ENCODE peak calls at places on chromosomes 4 and X, in six cellular contexts. I, T, Y, M, D and E are unnamed samples.

GRCh38 chrX:75522565-75523411 is at the start of gene ZDHHC15:
- DNase-seq in Y (peak), T (peak), D (peak), M (peak), I (peak), E (no peak)

GRCh38 chr4:18034099-18034498 is 12.5 kb upstream of the LCORL start:
- DNase-seq in T (no peak), D (no peak), Y (no peak), I (no peak), M (no peak), E (no peak)

GRCh38 chr4:9384126-9384525 is 21.2 kb downstream of the USP17L30 start:
- DNase-seq in I (no peak), D (no peak), M (no peak), T (no peak), Y (no peak), E (no peak)

GRCh38 chrX:38351346-38351745 is 1.1 kb upstream of the OTC start:
- DNase-seq in T (no peak), Y (no peak), M (no peak), I (no peak), D (no peak), E (no peak)

GRCh38 chr4:120733968-120734367 is 188.6 kb downstream of the PRDM5 start:
- DNase-seq in D (no peak), I (no peak), Y (no peak), T (no peak), M (no peak), E (no peak)

GRCh38 chr4:7396186-7396585 is 38.5 kb downstream of the PSAPL1 start:
- DNase-seq in I (no peak), Y (peak), T (no peak), M (no peak), D (no peak), E (no peak)

GRCh38 chr4:140774956-140775355 is 18.8 kb upstream of the TBC1D9 start:
- DNase-seq in M (no peak), I (no peak), T (no peak), Y (no peak), D (no peak), E (no peak)

GRCh38 chr4:108619372-108620100 is 840 bp upstream of the RPL34 start:
- DNase-seq in Y (no peak), T (no peak), I (no peak), M (no peak), D (no peak), E (no peak)

GRCh38 chr4:78058591-78059523 is 1.7 kb downstream of the FRAS1 start:
- DNase-seq in D (peak), T (peak), M (peak), I (peak), Y (peak), E (no peak)

GRCh38 chr4:27217261-27217769 is 356.7 kb downstream of the STIM2 start:
- DNase-seq in T (no peak), I (no peak), M (no peak), D (no peak), Y (no peak), E (no peak)

GRCh38 chr4:52957791-52958190 is 95.7 kb downstream of the RASL11B start:
- DNase-seq in Y (no peak), D (no peak), I (peak), T (no peak), M (no peak), E (no peak)

GRCh38 chr4:161336016-161336415 is 827.8 kb downstream of the FSTL5 start:
- DNase-seq in D (no peak), M (no peak), Y (no peak), I (no peak), T (no peak), E (no peak)

GRCh38 chrX:74467656-74468055 is 46.4 kb downstream of the SLC16A2 start:
- DNase-seq in Y (no peak), D (no peak), T (no peak), I (no peak), M (no peak), E (no peak)

GRCh38 chr4:109301691-109302365 is 630 bp downstream of the COL25A1 start:
- DNase-seq in D (no peak), T (peak), M (peak), I (peak), Y (no peak), E (no peak)

GRCh38 chr4:70895405-70895804 is 6.8 kb upstream of the MOB1B start:
- DNase-seq in T (peak), I (no peak), Y (peak), D (no peak), M (peak), E (no peak)

GRCh38 chr4:8439914-8440490 is 521 bp downstream of the ACOX3 start:
- DNase-seq in Y (peak), D (no peak), T (no peak), M (no peak), I (peak), E (no peak)

GRCh38 chr4:6408263-6408662 is 64.2 kb downstream of the PPP2R2C start:
- DNase-seq in D (no peak), Y (no peak), I (no peak), T (no peak), M (no peak), E (no peak)

GRCh38 chrX:154056739-154057367 is 37.2 kb upstream of the IRAK1 start:
- DNase-seq in M (no peak), T (peak), Y (peak), D (no peak), I (peak), E (no peak)

GRCh38 chr4:106707776-106708603 is 328.1 kb downstream of the DKK2 start:
- DNase-seq in Y (no peak), M (no peak), I (peak), D (no peak), T (no peak), E (no peak)

GRCh38 chrX:18873189-18873791 is 110.6 kb downstream of the PHKA2 start:
- DNase-seq in M (no peak), Y (no peak), T (no peak), I (peak), D (peak), E (no peak)

GRCh38 chr4:18057821-18058533 is 36.4 kb upstream of the LCORL start:
- DNase-seq in I (no peak), Y (no peak), T (no peak), D (no peak), M (no peak), E (no peak)

GRCh38 chrX:70196961-70197805 is 19.9 kb downstream of the DGAT2L6 start:
- DNase-seq in D (no peak), T (peak), I (peak), Y (peak), M (peak), E (no peak)

GRCh38 chr4:88911246-88912212 is 145.5 kb downstream of the FAM13A start:
- DNase-seq in T (no peak), D (no peak), M (no peak), Y (no peak), I (no peak), E (no peak)

GRCh38 chr4:142846729-142847606 is 867 bp upstream of the INPP4B start:
- DNase-seq in Y (no peak), D (no peak), I (peak), T (peak), M (peak), E (no peak)

GRCh38 chrX:12973561-12974216 is 1.2 kb upstream of the TMSB4X start:
- DNase-seq in D (no peak), Y (peak), M (no peak), I (no peak), T (peak), E (no peak)

DNA sequence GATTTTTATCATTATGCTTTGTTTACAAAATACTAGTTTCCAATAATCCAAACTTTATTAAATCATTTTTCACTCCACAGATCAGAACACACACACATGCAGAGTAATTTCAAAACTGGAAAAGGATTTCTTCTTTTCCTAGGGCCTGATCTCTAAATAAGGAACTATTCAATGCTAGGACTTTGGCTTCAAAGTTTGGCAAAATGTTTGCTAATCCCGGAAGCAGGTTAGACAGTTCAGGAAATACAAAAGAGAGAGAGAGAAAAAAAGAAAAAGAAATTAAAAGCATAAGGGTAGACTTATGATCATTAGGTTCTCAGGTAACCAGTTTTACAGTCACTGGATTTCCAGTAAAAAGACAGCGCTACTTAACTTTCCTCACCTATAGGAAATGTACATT is 211.0 kb downstream of the DCLK2 start:
- DNase-seq in M (no peak), T (no peak), I (no peak), D (no peak), Y (no peak), E (no peak)
- TF ChIP-seq CTCF in M (no peak), T (no peak), I (no peak), D (no peak), Y (no peak), E (no peak)

GRCh38 chr4:16579866-16580265 is 318.6 kb downstream of the LDB2 start:
- DNase-seq in T (no peak), Y (no peak), I (no peak), D (no peak), M (no peak), E (no peak)

GRCh38 chr4:16583764-16584163 is 314.7 kb downstream of the LDB2 start:
- DNase-seq in D (no peak), M (no peak), Y (no peak), I (peak), T (no peak), E (no peak)

GRCh38 chr4:16581117-16581516 is 317.3 kb downstream of the LDB2 start:
- DNase-seq in D (no peak), I (no peak), M (no peak), T (no peak), Y (no peak), E (no peak)

GRCh38 chr4:16582526-16582925 is 315.9 kb downstream of the LDB2 start:
- DNase-seq in M (no peak), D (no peak), T (no peak), I (no peak), Y (no peak), E (no peak)

GRCh38 chr4:16582036-16582435 is 316.4 kb downstream of the LDB2 start:
- DNase-seq in I (no peak), Y (no peak), T (no peak), M (no peak), D (no peak), E (no peak)
- TF ChIP-seq CTCF in I (no peak), Y (no peak), T (no peak), M (no peak), D (no peak), E (no peak)

GRCh38 chr4:164771088-164771487 is 17.2 kb downstream of the SMIM31 start:
- DNase-seq in Y (no peak), D (no peak), I (peak), M (no peak), T (no peak), E (no peak)

GRCh38 chr4:164765096-164765495 is 11.2 kb downstream of the SMIM31 start:
- DNase-seq in I (no peak), Y (no peak), T (no peak), D (no peak), M (no peak), E (no peak)

GRCh38 chr4:164770051-164770724 is 16.3 kb downstream of the SMIM31 start:
- DNase-seq in T (no peak), M (no peak), Y (no peak), I (no peak), D (no peak), E (no peak)

GRCh38 chr4:164772076-164772475 is 18.1 kb downstream of the SMIM31 start:
- DNase-seq in I (no peak), T (no peak), M (no peak), Y (no peak), D (no peak), E (no peak)

GRCh38 chr4:164768516-164768915 is 14.6 kb downstream of the SMIM31 start:
- DNase-seq in Y (no peak), I (peak), D (no peak), M (no peak), T (no peak), E (no peak)
- TF ChIP-seq CTCF in Y (peak), I (peak), D (no peak), M (peak), T (no peak), E (peak)

GRCh38 chr4:150411527-150411926 is 170.4 kb upstream of the MAB21L2 start:
- DNase-seq in D (no peak), Y (no peak), I (peak), T (no peak), M (no peak), E (no peak)
- TF ChIP-seq CTCF in D (no peak), Y (no peak), I (peak), T (no peak), M (no peak), E (no peak)

GRCh38 chrX:137354851-137355250 is 211.1 kb upstream of the ZIC3 start:
- DNase-seq in I (no peak), Y (no peak), D (no peak), M (no peak), T (no peak), E (no peak)
- TF ChIP-seq CTCF in I (no peak), Y (no peak), D (no peak), M (no peak), T (no peak), E (no peak)

GRCh38 chr4:39255916-39256315 is 73.6 kb downstream of the WDR19 start:
- DNase-seq in T (no peak), D (no peak), I (no peak), Y (no peak), M (no peak), E (no peak)

GRCh38 chr4:39259571-39260330 is 77.4 kb downstream of the WDR19 start:
- DNase-seq in D (no peak), Y (no peak), I (peak), T (no peak), M (no peak), E (peak)

GRCh38 chr4:39256436-39256835 is 74.1 kb downstream of the WDR19 start:
- DNase-seq in D (no peak), T (no peak), I (peak), Y (no peak), M (no peak), E (no peak)

DNA sequence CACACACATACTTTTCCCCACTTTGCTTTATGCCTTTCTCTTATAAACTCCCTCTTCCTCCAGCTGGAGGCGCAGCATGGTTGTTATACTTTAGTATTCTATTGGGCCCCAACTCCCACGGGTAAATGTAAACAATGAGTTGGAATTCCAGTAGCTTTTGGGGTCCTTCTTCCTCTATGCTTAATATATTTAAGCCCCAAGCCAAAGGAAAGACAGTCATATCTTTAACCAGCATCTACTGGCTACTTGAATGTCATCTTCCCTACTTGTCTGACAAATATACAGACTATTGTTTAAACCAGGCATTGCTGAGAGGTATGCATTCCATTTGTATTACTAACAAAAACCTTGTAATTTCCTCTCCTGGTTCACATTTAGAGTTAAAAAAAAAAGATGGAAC is 72.9 kb downstream of the WDR19 start:
- DNase-seq in M (no peak), T (no peak), I (peak), Y (no peak), D (no peak), E (no peak)
- TF ChIP-seq CTCF in M (no peak), T (no peak), I (peak), Y (no peak), D (no peak), E (no peak)

DNA sequence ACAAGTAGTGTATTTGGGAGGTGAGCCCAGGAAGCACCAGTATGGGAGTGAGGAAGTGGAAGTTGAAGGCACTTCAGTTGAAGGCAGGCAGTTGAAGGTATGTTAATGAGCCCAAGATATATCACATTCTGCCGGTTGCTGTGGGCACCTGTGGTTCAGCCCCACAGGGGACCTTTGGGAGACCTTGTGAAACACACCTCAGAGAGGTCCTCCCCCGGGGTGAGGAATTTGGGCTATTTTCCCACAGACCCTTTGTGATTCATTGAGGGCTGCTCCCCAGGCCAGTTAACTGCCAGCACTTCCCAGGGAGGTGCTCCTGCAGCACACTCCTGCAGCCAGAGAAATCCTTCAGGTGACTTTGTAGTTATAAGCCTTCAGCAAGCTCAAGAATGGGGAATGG is 45.9 kb downstream of the PTCHD1 start:
- DNase-seq in Y (no peak), D (no peak), T (no peak), M (no peak), I (no peak), E (no peak)
- TF ChIP-seq CTCF in Y (no peak), D (no peak), T (no peak), M (no peak), I (no peak), E (no peak)